ENCODE peak calls at places on chromosomes 3 and 15, in ten cellular contexts. E is HCEC 1CT; V is gastrocnemius medialis; R is WERI-Rb-1; N is MV-4-11; H is kidney tubule cell; C is tibial artery; D is activated naive CD4-positive, alpha-beta T cell; X is neural crest cell; U is H1. O is an unnamed sample.

GRCh38 chr3:22399566-22399965 is 648.6 kb upstream of the ZNF385D start:
- DNase-seq in N (no peak), D (no peak), E (no peak), H (no peak), C (no peak), U (no peak), R (no peak), X (no peak), V (no peak), O (no peak)

GRCh38 chr3:48548165-48548564 is 8.4 kb downstream of the PFKFB4 start:
- DNase-seq in U (no peak), E (no peak), C (no peak), H (no peak), N (no peak), R (no peak), X (no peak), D (no peak), V (no peak), O (no peak)

GRCh38 chr15:75008249-75009017 is 13.1 kb downstream of the SCAMP5 start:
- DNase-seq in C (no peak), D (no peak), V (no peak), X (no peak), H (no peak), R (no peak), U (no peak), E (no peak), N (peak), O (no peak)

GRCh38 chr3:126307083-126307482 is 50.1 kb downstream of the KLF15 start:
- DNase-seq in R (no peak), H (no peak), U (no peak), X (no peak), D (no peak), V (no peak), C (peak), N (no peak), E (no peak), O (no peak)

GRCh38 chr3:68060186-68060585 is 405.8 kb upstream of the SUCLG2 start:
- DNase-seq in C (no peak), X (no peak), D (no peak), R (no peak), N (no peak), V (no peak), E (no peak), H (peak), U (no peak), O (no peak)

GRCh38 chr3:47578691-47579632 is at the start of gene CSPG5:
- DNase-seq in X (peak), E (no peak), D (no peak), V (no peak), R (peak), H (no peak), C (no peak), U (peak), N (no peak), O (peak)

GRCh38 chr3:23668430-23668904 is 137.3 kb upstream of the UBE2E1 start:
- DNase-seq in R (no peak), N (no peak), H (peak), X (no peak), V (no peak), D (no peak), E (peak), C (no peak), U (no peak), O (no peak)

GRCh38 chr3:38645601-38646000 is 3.9 kb downstream of the SCN5A start:
- DNase-seq in X (no peak), H (no peak), E (no peak), R (no peak), D (no peak), C (no peak), U (no peak), N (no peak), V (no peak), O (no peak)

O was measured in NCI-H2227 treated with DMSO at 0.1 percent for 48 hours.